ENCODE peak calls at places on chromosomes 16 and 17, in four cellular contexts. W, T, M and P are unnamed samples.

GRCh38 chr17:40021471-40021961 is 6.3 kb downstream of the CSF3 start:
- DNase-seq in W (peak; percentile 56), M (no peak), T (peak; percentile 13), P (no peak)

GRCh38 chr16:705748-706188 is at the start of gene FBXL16:
- DNase-seq in W (no peak), T (no peak), M (no peak), P (no peak)

GRCh38 chr17:44324571-44325275 is at the start of gene SLC25A39:
- DNase-seq in T (peak; percentile 96), W (peak; percentile 74), M (peak; percentile 92), P (peak; percentile 82)

GRCh38 chr16:58128721-58129096 is 472 bp downstream of the CFAP20 start:
- DNase-seq in M (no peak), T (no peak), W (no peak), P (no peak)

GRCh38 chr17:62824290-62825135 is 16.4 kb upstream of the MARCHF10 start:
- DNase-seq in T (peak; percentile 96), M (no peak), W (peak; percentile 49), P (no peak)

GRCh38 chr17:39702901-39703893 is 3.3 kb downstream of the ERBB2 start:
- DNase-seq in W (no peak), T (no peak), M (no peak), P (no peak)

GRCh38 chr16:51151435-51151950 is 423 bp upstream of the SALL1 start:
- DNase-seq in W (peak; percentile 30), T (peak; percentile 51), M (no peak), P (no peak)

GRCh38 chr17:55635253-55635766 is 87.4 kb downstream of the TMEM100 start:
- DNase-seq in M (no peak), W (no peak), T (peak; percentile 68), P (no peak)

GRCh38 chr17:31390748-31391495 is 553 bp upstream of the RAB11FIP4 start:
- DNase-seq in W (no peak), T (no peak), M (no peak), P (no peak)

GRCh38 chr16:80703391-80704071 is 100.9 kb downstream of the CDYL2 start:
- DNase-seq in W (no peak), T (no peak), M (no peak), P (no peak)

GRCh38 chr17:8956521-8956920 is 9.0 kb downstream of the PIK3R5 start:
- DNase-seq in M (no peak), T (no peak), W (no peak), P (no peak)

GRCh38 chr16:88719267-88719932 is 13.1 kb downstream of the CTU2 start:
- DNase-seq in W (no peak), T (no peak), M (no peak), P (no peak)

GRCh38 chr17:1709971-1710806 is at the start of gene TLCD2:
- DNase-seq in T (peak; percentile 66), W (no peak), M (no peak), P (no peak)

GRCh38 chr16:64997121-64997520 is 124.7 kb downstream of the CDH11 start:
- DNase-seq in M (no peak), W (no peak), T (no peak), P (no peak)

GRCh38 chr16:51845586-51845985 is 694.5 kb upstream of the SALL1 start:
- DNase-seq in M (no peak), T (no peak), W (no peak), P (no peak)

GRCh38 chr16:445566-445965 is 20.1 kb downstream of the RAB11FIP3 start:
- DNase-seq in T (no peak), M (no peak), W (no peak), P (no peak)

GRCh38 chr16:85364323-85365040 is 248.6 kb upstream of the GSE1 start:
- DNase-seq in M (no peak), T (peak; percentile 64), W (no peak), P (no peak)

GRCh38 chr16:56625943-56626654 is 518 bp downstream of the MT1E start:
- DNase-seq in W (no peak), T (peak; percentile 83), M (no peak), P (no peak)

GRCh38 chr16:13453938-13454553 is 465.9 kb upstream of the ERCC4 start:
- DNase-seq in T (no peak), W (peak; percentile 11), M (peak; percentile 6), P (peak; percentile 37)

GRCh38 chr16:17836868-17837602 is 366.3 kb upstream of the XYLT1 start:
- DNase-seq in M (no peak), T (peak; percentile 91), W (no peak), P (peak; percentile 53)

GRCh38 chr16:89334050-89334449 is 116.5 kb downstream of the ZNF778 start:
- DNase-seq in M (no peak), T (no peak), W (no peak), P (no peak)

GRCh38 chr16:75235721-75236193 is 15.7 kb downstream of the BCAR1 start:
- DNase-seq in T (no peak), M (no peak), W (no peak), P (no peak)

GRCh38 chr17:63929860-63930766 is 2.0 kb downstream of the CD79B start:
- DNase-seq in W (no peak), T (no peak), M (no peak), P (no peak)

GRCh38 chr17:59893617-59894100 is 738 bp downstream of the RPS6KB1 start:
- DNase-seq in W (no peak), M (no peak), T (peak; percentile 31), P (no peak)

GRCh38 chr17:3655766-3656165 is 12.6 kb downstream of the TAX1BP3 start:
- DNase-seq in M (no peak), T (no peak), W (no peak), P (no peak)

GRCh38 chr17:2070241-2071023 is 15.5 kb downstream of the HIC1 start:
- DNase-seq in M (no peak), W (no peak), T (no peak), P (no peak)

GRCh38 chr16:878071-878784 is 77.7 kb upstream of the GNG13 start:
- DNase-seq in W (no peak), M (no peak), T (no peak), P (peak; percentile 69)

GRCh38 chr17:54899721-54900456 is 763 bp upstream of the TOM1L1 start:
- DNase-seq in W (no peak), T (no peak), M (no peak), P (no peak)

GRCh38 chr16:363110-364090 is 6.9 kb downstream of the MRPL28 start:
- DNase-seq in W (no peak), M (no peak), T (no peak), P (no peak)